ENCODE peak calls at places on chromosome 5, in ten cellular contexts. V, W, F, P, T, Z, I, N, G and R are unnamed samples.

GRCh38 chr5:321233-321725 is at the start of gene AHRR:
- DNase-seq in V (peak; percentile 45), W (peak; percentile 57), F (peak; percentile 88), P (peak; percentile 88), T (no peak), Z (peak; percentile 63), I (peak; percentile 68), N (peak; percentile 91), G (no peak), R (peak; percentile 25)

GRCh38 chr5:107088907-107089306 is 581.8 kb downstream of the EFNA5 start:
- DNase-seq in V (no peak), W (no peak), F (no peak), P (no peak), T (no peak), Z (no peak), I (no peak), N (no peak), G (no peak), R (no peak)

GRCh38 chr5:121748690-121749089 is 103.0 kb upstream of the FTMT start:
- DNase-seq in V (no peak), W (no peak), F (no peak), P (no peak), T (no peak), Z (no peak), I (no peak), N (no peak), G (no peak), R (no peak)

GRCh38 chr5:61732796-61733195 is 400.7 kb downstream of the ZSWIM6 start:
- DNase-seq in V (no peak), W (no peak), F (no peak), P (no peak), T (no peak), Z (no peak), I (no peak), N (no peak), G (no peak), R (no peak)

GRCh38 chr5:69450116-69450515 is 35.2 kb downstream of the MARVELD2 start:
- DNase-seq in V (no peak), W (peak; percentile 42), F (no peak), P (no peak), T (no peak), Z (no peak), I (no peak), N (no peak), G (no peak), R (no peak)

GRCh38 chr5:110815916-110816605 is 77.3 kb downstream of the SLC25A46 start:
- DNase-seq in V (no peak), W (no peak), F (no peak), P (no peak), T (no peak), Z (no peak), I (no peak), N (no peak), G (no peak), R (no peak)

GRCh38 chr5:112012112-112012511 is 255.1 kb upstream of the NREP start:
- DNase-seq in V (no peak), W (no peak), F (no peak), P (no peak), T (no peak), Z (no peak), I (no peak), N (no peak), G (no peak), R (no peak)

GRCh38 chr5:138946241-138946623 is 71.1 kb upstream of the LRRTM2 start:
- DNase-seq in V (no peak), W (no peak), F (no peak), P (no peak), T (no peak), Z (no peak), I (no peak), N (peak; percentile 88), G (no peak), R (no peak)

GRCh38 chr5:139640432-139641115 is 7.6 kb upstream of the CXXC5 start:
- DNase-seq in V (no peak), W (no peak), F (no peak), P (no peak), T (no peak), Z (no peak), I (no peak), N (peak; percentile 84), G (no peak), R (no peak)